ENCODE peak calls at places on chromosomes 2 and 18, in six cellular contexts. One of them, this sample, is unnamed.

GRCh38 chr18:33830210-33830609 is 252.2 kb downstream of the ASXL3 start:
- DNase-seq in IMR-90: no peak
- DNase-seq in HCT116: no peak
- DNase-seq in adrenal gland: no peak
- DNase-seq in Peyer's patch: no peak
- DNase-seq in esophagus squamous epithelium: no peak
- DNase-seq in this sample: no peak

GRCh38 chr2:165562235-165562634 is 92.7 kb downstream of the CSRNP3 start:
- DNase-seq in IMR-90: no peak
- DNase-seq in HCT116: no peak
- DNase-seq in adrenal gland: no peak
- DNase-seq in Peyer's patch: no peak
- DNase-seq in esophagus squamous epithelium: no peak
- DNase-seq in this sample: no peak

GRCh38 chr2:8315766-8316165 is 366.1 kb upstream of the ID2 start:
- DNase-seq in IMR-90: peak
- DNase-seq in HCT116: peak
- DNase-seq in adrenal gland: no peak
- DNase-seq in Peyer's patch: no peak
- DNase-seq in esophagus squamous epithelium: no peak
- DNase-seq in this sample: no peak

GRCh38 chr18:62781893-62782292 is 66.6 kb downstream of the PHLPP1 start:
- DNase-seq in IMR-90: peak
- DNase-seq in HCT116: no peak
- DNase-seq in adrenal gland: peak
- DNase-seq in Peyer's patch: no peak
- DNase-seq in esophagus squamous epithelium: no peak
- DNase-seq in this sample: no peak

GRCh38 chr18:71443726-71444480 is 1100.2 kb downstream of the CBLN2 start:
- DNase-seq in IMR-90: no peak
- DNase-seq in HCT116: no peak
- DNase-seq in adrenal gland: no peak
- DNase-seq in Peyer's patch: no peak
- DNase-seq in esophagus squamous epithelium: no peak
- DNase-seq in this sample: no peak

GRCh38 chr18:23069481-23069880 is 65.8 kb upstream of the CABLES1 start:
- DNase-seq in IMR-90: no peak
- DNase-seq in HCT116: no peak
- DNase-seq in adrenal gland: no peak
- DNase-seq in Peyer's patch: peak
- DNase-seq in esophagus squamous epithelium: no peak
- DNase-seq in this sample: no peak

GRCh38 chr2:122748552-122749011 is 993.1 kb downstream of the TSN start:
- DNase-seq in IMR-90: no peak
- DNase-seq in HCT116: no peak
- DNase-seq in adrenal gland: no peak
- DNase-seq in Peyer's patch: no peak
- DNase-seq in esophagus squamous epithelium: no peak
- DNase-seq in this sample: peak

GRCh38 chr2:27309651-27310050 is 1.4 kb upstream of the UCN start:
- DNase-seq in IMR-90: no peak
- DNase-seq in HCT116: no peak
- DNase-seq in adrenal gland: no peak
- DNase-seq in Peyer's patch: no peak
- DNase-seq in esophagus squamous epithelium: no peak
- DNase-seq in this sample: no peak

GRCh38 chr2:205570641-205571040 is 111.7 kb upstream of the NRP2 start:
- DNase-seq in IMR-90: no peak
- DNase-seq in HCT116: no peak
- DNase-seq in adrenal gland: no peak
- DNase-seq in Peyer's patch: no peak
- DNase-seq in esophagus squamous epithelium: no peak
- DNase-seq in this sample: no peak

GRCh38 chr18:54734059-54734458 is 94.2 kb upstream of the RAB27B start:
- DNase-seq in IMR-90: peak
- DNase-seq in HCT116: no peak
- DNase-seq in adrenal gland: peak
- DNase-seq in Peyer's patch: no peak
- DNase-seq in esophagus squamous epithelium: no peak
- DNase-seq in this sample: no peak

GRCh38 chr2:110999626-111000025 is 121.1 kb upstream of the BCL2L11 start:
- DNase-seq in IMR-90: no peak
- DNase-seq in HCT116: no peak
- DNase-seq in adrenal gland: no peak
- DNase-seq in Peyer's patch: no peak
- DNase-seq in esophagus squamous epithelium: no peak
- DNase-seq in this sample: no peak

GRCh38 chr2:50431958-50432650 is 599.8 kb downstream of the NRXN1 start:
- DNase-seq in IMR-90: no peak
- DNase-seq in HCT116: no peak
- DNase-seq in adrenal gland: no peak
- DNase-seq in Peyer's patch: no peak
- DNase-seq in esophagus squamous epithelium: no peak
- DNase-seq in this sample: no peak

GRCh38 chr2:36567711-36568408 is 30.1 kb downstream of the FEZ2 start:
- DNase-seq in IMR-90: no peak
- DNase-seq in HCT116: no peak
- DNase-seq in adrenal gland: no peak
- DNase-seq in Peyer's patch: no peak
- DNase-seq in esophagus squamous epithelium: no peak
- DNase-seq in this sample: no peak

GRCh38 chr2:205660521-205661124 is 21.7 kb upstream of the NRP2 start:
- DNase-seq in IMR-90: peak
- DNase-seq in HCT116: no peak
- DNase-seq in adrenal gland: no peak
- DNase-seq in Peyer's patch: no peak
- DNase-seq in esophagus squamous epithelium: no peak
- DNase-seq in this sample: no peak

GRCh38 chr18:49819768-49820662 is 6.7 kb upstream of the ACAA2 start:
- DNase-seq in IMR-90: no peak
- DNase-seq in HCT116: no peak
- DNase-seq in adrenal gland: no peak
- DNase-seq in Peyer's patch: peak
- DNase-seq in esophagus squamous epithelium: no peak
- DNase-seq in this sample: no peak

GRCh38 chr18:48819781-48820482 is 130.8 kb downstream of the SMAD7 start:
- DNase-seq in IMR-90: no peak
- DNase-seq in HCT116: no peak
- DNase-seq in adrenal gland: peak
- DNase-seq in Peyer's patch: peak
- DNase-seq in esophagus squamous epithelium: no peak
- DNase-seq in this sample: no peak

GRCh38 chr2:28543316-28544068 is 47.6 kb downstream of the PLB1 start:
- DNase-seq in IMR-90: peak
- DNase-seq in HCT116: no peak
- DNase-seq in adrenal gland: no peak
- DNase-seq in Peyer's patch: no peak
- DNase-seq in esophagus squamous epithelium: no peak
- DNase-seq in this sample: no peak

GRCh38 chr2:219358170-219359075 is 25.9 kb upstream of the RESP18 start:
- DNase-seq in IMR-90: no peak
- DNase-seq in HCT116: no peak
- DNase-seq in adrenal gland: no peak
- DNase-seq in Peyer's patch: no peak
- DNase-seq in esophagus squamous epithelium: no peak
- DNase-seq in this sample: peak

GRCh38 chr2:236862961-236863728 is 222.5 kb upstream of the COPS8 start:
- DNase-seq in IMR-90: peak
- DNase-seq in HCT116: no peak
- DNase-seq in adrenal gland: no peak
- DNase-seq in Peyer's patch: no peak
- DNase-seq in esophagus squamous epithelium: no peak
- DNase-seq in this sample: no peak

GRCh38 chr2:226398580-226398979 is 401.0 kb downstream of the IRS1 start:
- DNase-seq in IMR-90: peak
- DNase-seq in HCT116: no peak
- DNase-seq in adrenal gland: no peak
- DNase-seq in Peyer's patch: no peak
- DNase-seq in esophagus squamous epithelium: no peak
- DNase-seq in this sample: no peak

GRCh38 chr2:230738391-230738811 is 25.8 kb downstream of the CAB39 start:
- DNase-seq in IMR-90: peak
- DNase-seq in HCT116: no peak
- DNase-seq in adrenal gland: peak
- DNase-seq in Peyer's patch: no peak
- DNase-seq in esophagus squamous epithelium: no peak
- DNase-seq in this sample: no peak

GRCh38 chr18:63178526-63178880 is 141.1 kb downstream of the BCL2 start:
- DNase-seq in IMR-90: no peak
- DNase-seq in HCT116: no peak
- DNase-seq in adrenal gland: no peak
- DNase-seq in Peyer's patch: peak
- DNase-seq in esophagus squamous epithelium: no peak
- DNase-seq in this sample: peak

GRCh38 chr2:20185176-20186022 is 39.5 kb downstream of the SDC1 start:
- DNase-seq in IMR-90: peak
- DNase-seq in HCT116: no peak
- DNase-seq in adrenal gland: no peak
- DNase-seq in Peyer's patch: no peak
- DNase-seq in esophagus squamous epithelium: no peak
- DNase-seq in this sample: no peak

GRCh38 chr2:195094330-195094729 is 562.7 kb upstream of the SLC39A10 start:
- DNase-seq in IMR-90: peak
- DNase-seq in HCT116: no peak
- DNase-seq in adrenal gland: no peak
- DNase-seq in Peyer's patch: no peak
- DNase-seq in esophagus squamous epithelium: no peak
- DNase-seq in this sample: no peak

GRCh38 chr2:197964720-197965119 is 160.3 kb downstream of the PLCL1 start:
- DNase-seq in IMR-90: no peak
- DNase-seq in HCT116: no peak
- DNase-seq in adrenal gland: no peak
- DNase-seq in Peyer's patch: no peak
- DNase-seq in esophagus squamous epithelium: no peak
- DNase-seq in this sample: no peak

GRCh38 chr2:238771193-238771592 is 76.7 kb upstream of the TWIST2 start:
- DNase-seq in IMR-90: peak
- DNase-seq in HCT116: no peak
- DNase-seq in adrenal gland: no peak
- DNase-seq in Peyer's patch: no peak
- DNase-seq in esophagus squamous epithelium: no peak
- DNase-seq in this sample: no peak

GRCh38 chr18:2570772-2571199 is 519 bp downstream of the METTL4 start:
- DNase-seq in IMR-90: peak
- DNase-seq in HCT116: peak
- DNase-seq in adrenal gland: peak
- DNase-seq in Peyer's patch: peak
- DNase-seq in esophagus squamous epithelium: no peak
- DNase-seq in this sample: peak

GRCh38 chr2:155151945-155152344 is 453.4 kb downstream of the KCNJ3 start:
- DNase-seq in IMR-90: no peak
- DNase-seq in HCT116: no peak
- DNase-seq in adrenal gland: no peak
- DNase-seq in Peyer's patch: no peak
- DNase-seq in esophagus squamous epithelium: no peak
- DNase-seq in this sample: no peak

DNA sequence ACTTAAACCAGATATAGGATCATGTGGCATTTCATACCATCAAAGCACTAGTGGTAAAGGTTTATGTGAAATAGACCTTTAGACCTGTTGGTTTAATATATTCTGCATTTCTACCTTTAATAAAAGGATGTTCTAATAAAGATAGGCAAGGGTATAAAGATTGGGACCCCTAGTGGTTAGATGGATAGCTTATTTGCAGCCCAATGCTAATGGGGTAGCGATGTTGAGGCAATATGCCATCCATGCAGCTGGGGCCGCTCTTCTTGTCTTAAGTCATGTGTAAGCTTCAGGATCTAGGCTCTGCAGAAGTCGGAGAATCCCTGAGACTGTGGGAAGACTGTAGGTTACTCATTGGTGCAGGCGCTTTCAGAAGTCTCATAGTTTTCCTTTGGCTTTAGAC is 114.9 kb downstream of the ICOS start:
- DNase-seq in IMR-90: no peak
- DNase-seq in HCT116: peak
- DNase-seq in adrenal gland: no peak
- DNase-seq in Peyer's patch: no peak
- DNase-seq in esophagus squamous epithelium: no peak
- DNase-seq in this sample: no peak
- TF ChIP-seq CTCF in IMR-90: no peak
- TF ChIP-seq CTCF in HCT116: peak
- TF ChIP-seq CTCF in adrenal gland: no peak
- TF ChIP-seq CTCF in Peyer's patch: no peak
- TF ChIP-seq CTCF in esophagus squamous epithelium: no peak
- TF ChIP-seq CTCF in this sample: no peak

GRCh38 chr18:12408247-12408869 is 629 bp downstream of the PRELID3A start:
- DNase-seq in IMR-90: no peak
- DNase-seq in HCT116: no peak
- DNase-seq in adrenal gland: no peak
- DNase-seq in Peyer's patch: no peak
- DNase-seq in esophagus squamous epithelium: no peak
- DNase-seq in this sample: peak
- TF ChIP-seq POLR2A in IMR-90: no peak
- TF ChIP-seq POLR2A in HCT116: no peak
- TF ChIP-seq POLR2A in adrenal gland: no peak
- TF ChIP-seq POLR2A in Peyer's patch: no peak
- TF ChIP-seq POLR2A in esophagus squamous epithelium: no peak
- TF ChIP-seq POLR2A in this sample: no peak

DNA sequence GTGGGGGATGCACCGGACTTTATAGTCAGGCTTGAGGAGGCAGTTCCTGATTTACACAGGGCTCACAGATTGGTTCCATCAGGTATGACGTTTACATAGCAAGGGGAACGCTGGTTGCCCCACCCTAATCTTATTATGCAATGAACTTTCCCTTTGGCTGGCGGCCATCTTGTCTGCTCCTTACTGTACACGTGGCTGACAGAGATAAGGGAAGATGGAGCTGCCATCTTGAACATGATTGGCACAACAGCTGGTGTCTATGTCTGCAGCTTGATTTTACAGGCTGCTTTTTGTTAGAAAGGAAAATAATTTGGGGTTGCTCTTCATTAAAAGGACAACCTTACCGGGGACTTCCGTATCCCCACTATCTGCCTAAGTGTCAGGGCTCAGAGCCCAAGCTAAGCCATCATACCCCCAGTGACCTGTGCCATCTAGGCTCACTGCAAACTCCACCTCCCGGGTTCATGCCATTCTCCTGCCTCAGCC is 33.5 kb upstream of the ATG16L1 start:
- DNase-seq in IMR-90: no peak
- DNase-seq in HCT116: no peak
- DNase-seq in adrenal gland: no peak
- DNase-seq in Peyer's patch: no peak
- DNase-seq in esophagus squamous epithelium: no peak
- DNase-seq in this sample: no peak
- H3K27ac ChIP-seq in IMR-90: no peak
- H3K27ac ChIP-seq in HCT116: no peak
- H3K27ac ChIP-seq in adrenal gland: no peak
- H3K27ac ChIP-seq in Peyer's patch: no peak
- H3K27ac ChIP-seq in esophagus squamous epithelium: no peak
- H3K27ac ChIP-seq in this sample: no peak

DNA sequence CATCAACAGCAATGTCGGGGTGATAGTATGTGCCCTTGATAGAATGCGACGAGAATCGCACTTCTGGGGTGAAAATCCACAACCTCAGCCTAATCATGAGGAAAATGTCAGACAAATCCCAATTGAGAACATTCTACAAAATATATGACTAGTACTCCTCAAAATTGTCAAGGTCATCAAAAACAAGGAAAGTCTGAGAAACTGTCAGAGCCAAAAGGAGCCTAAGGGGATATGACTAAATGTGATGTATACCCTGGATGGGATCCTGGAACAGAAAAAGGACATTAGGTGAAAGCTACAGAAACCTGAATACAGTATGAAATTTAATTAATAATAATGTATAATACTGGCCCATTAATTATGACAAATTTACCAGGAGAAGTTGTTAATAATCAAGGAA is 7.6 kb upstream of the CACNB4 start:
- DNase-seq in IMR-90: no peak
- DNase-seq in HCT116: no peak
- DNase-seq in adrenal gland: no peak
- DNase-seq in Peyer's patch: no peak
- DNase-seq in esophagus squamous epithelium: no peak
- DNase-seq in this sample: no peak
- TF ChIP-seq CTCF in IMR-90: no peak
- TF ChIP-seq CTCF in HCT116: no peak
- TF ChIP-seq CTCF in adrenal gland: no peak
- TF ChIP-seq CTCF in Peyer's patch: no peak
- TF ChIP-seq CTCF in esophagus squamous epithelium: no peak
- TF ChIP-seq CTCF in this sample: no peak

This sample was measured in testis.